ENCODE peak calls at places on chromosomes 12 and 14, in four cellular contexts. F is IMR-90, R is A549, P is GM12878. Z is an unnamed sample.

GRCh38 chr12:110109037-110109836 is 14.9 kb upstream of the IFT81 start:
- DNase-seq in F (peak; percentile 99), R (peak; percentile 77), P (no peak), Z (no peak)

GRCh38 chr14:97580923-97581495 is 783.8 kb downstream of the VRK1 start:
- DNase-seq in F (no peak), R (no peak), P (no peak), Z (no peak)

GRCh38 chr14:39733741-39734140 is 301.5 kb upstream of the FBXO33 start:
- DNase-seq in F (no peak), R (no peak), P (no peak), Z (no peak)

GRCh38 chr14:102897299-102898027 is 25.0 kb upstream of the AMN start:
- DNase-seq in F (no peak), R (no peak), P (no peak), Z (no peak)

GRCh38 chr12:47709277-47710048 is 3.6 kb upstream of the RPAP3 start:
- DNase-seq in F (peak; percentile 11), R (no peak), P (no peak), Z (no peak)

GRCh38 chr12:113826805-113827204 is 139.3 kb downstream of the RBM19 start:
- DNase-seq in F (no peak), R (peak; percentile 27), P (no peak), Z (no peak)

GRCh38 chr14:95265106-95266094 is 54.3 kb downstream of the CLMN start:
- DNase-seq in F (peak; percentile 93), R (peak; percentile 88), P (peak; percentile 96), Z (peak; percentile 98)

GRCh38 chr14:24416254-24416931 is 13.1 kb downstream of the CBLN3 start:
- DNase-seq in F (no peak), R (no peak), P (no peak), Z (no peak)

GRCh38 chr12:45878630-45879255 is 111.6 kb downstream of the SCAF11 start:
- DNase-seq in F (peak; percentile 24), R (no peak), P (no peak), Z (no peak)

GRCh38 chr12:93333828-93334227 is 43.9 kb upstream of the NUDT4 start:
- DNase-seq in F (no peak), R (no peak), P (no peak), Z (no peak)

GRCh38 chr14:51711505-51711904 is 59.8 kb downstream of the FRMD6 start:
- DNase-seq in F (peak; percentile 61), R (no peak), P (no peak), Z (no peak)

GRCh38 chr12:77723308-77723707 is 107.4 kb upstream of the NAV3 start:
- DNase-seq in F (no peak), R (no peak), P (no peak), Z (no peak)

GRCh38 chr14:80310950-80311349 is 99.6 kb upstream of the DIO2 start:
- DNase-seq in F (peak; percentile 25), R (no peak), P (no peak), Z (no peak)

GRCh38 chr14:99538733-99539132 is 57.5 kb downstream of the CCNK start:
- DNase-seq in F (no peak), R (no peak), P (no peak), Z (no peak)

GRCh38 chr12:27176765-27177164 is 67.3 kb upstream of the STK38L start:
- DNase-seq in F (peak; percentile 80), R (peak; percentile 25), P (no peak), Z (no peak)

GRCh38 chr12:27123642-27124041 is 41.3 kb upstream of the C12orf71 start:
- DNase-seq in F (no peak), R (peak; percentile 10), P (no peak), Z (no peak)

GRCh38 chr12:26156996-26157395 is 32.2 kb upstream of the BHLHE41 start:
- DNase-seq in F (no peak), R (no peak), P (no peak), Z (no peak)

GRCh38 chr12:51345681-51346080 is 798 bp downstream of the CELA1 start:
- DNase-seq in F (peak; percentile 16), R (no peak), P (no peak), Z (no peak)

GRCh38 chr14:105163040-105163742 is 5.4 kb downstream of the JAG2 start:
- DNase-seq in F (no peak), R (no peak), P (no peak), Z (no peak)

GRCh38 chr14:24279301-24280186 is 8.1 kb upstream of the RABGGTA start:
- DNase-seq in F (no peak), R (no peak), P (peak; percentile 64), Z (no peak)

GRCh38 chr12:84599539-84599938 is 313.1 kb downstream of the SLC6A15 start:
- DNase-seq in F (no peak), R (no peak), P (no peak), Z (peak; percentile 46)
- TF ChIP-seq RAD21 in F (no peak), R (no peak), P (no peak), Z (no peak)

DNA sequence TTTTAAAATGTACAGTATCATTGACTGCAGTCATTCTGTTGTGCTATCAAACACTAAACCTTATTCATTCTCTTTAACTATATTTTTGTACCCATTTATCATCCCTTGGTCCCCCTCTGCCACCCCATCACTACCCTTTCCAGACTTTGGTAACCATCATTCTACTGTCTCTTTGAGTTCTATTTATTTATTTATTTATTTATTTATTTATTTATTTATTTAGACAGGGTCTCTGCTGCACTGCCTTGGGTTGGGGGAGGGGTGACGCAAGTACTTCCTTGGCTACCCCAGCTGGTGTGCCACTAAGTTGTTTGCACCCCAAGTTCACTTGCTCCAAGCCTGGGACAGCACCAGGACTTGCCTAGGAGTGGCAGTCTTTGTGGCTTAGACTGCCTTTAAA is 427.8 kb upstream of the NOVA1 start:
- DNase-seq in F (no peak), R (no peak), P (no peak), Z (no peak)
- TF ChIP-seq RAD21 in F (no peak), R (no peak), P (no peak), Z (no peak)

GRCh38 chr12:117189725-117190209 is 503 bp downstream of the FBXO21 start:
- DNase-seq in F (peak; percentile 45), R (peak; percentile 69), P (no peak), Z (no peak)
- TF ChIP-seq RAD21 in F (no peak), R (no peak), P (no peak), Z (no peak)

GRCh38 chr12:52603314-52603713 is 2.1 kb upstream of the KRT72 start:
- DNase-seq in F (no peak), R (no peak), P (no peak), Z (peak; percentile 19)
- TF ChIP-seq RAD21 in F (no peak), R (no peak), P (no peak), Z (no peak)

GRCh38 chr14:89146291-89146690 is 270.7 kb downstream of the FOXN3 start:
- DNase-seq in F (peak; percentile 32), R (no peak), P (no peak), Z (no peak)
- TF ChIP-seq RAD21 in F (no peak), R (no peak), P (no peak), Z (no peak)

Z was measured in HCT116.